ENCODE peak calls at places on chromosomes 5 and 9, in nine cellular contexts. M is endodermal cell, H is cardiac muscle cell, J is ascending aorta, C is upper lobe of right lung, Z is tibial artery, F is Peyer's patch, V is psoas muscle, L is A549. W is an unnamed sample.

GRCh38 chr9:136648746-136649145 is 14.0 kb upstream of the EGFL7 start:
- DNase-seq in H (no peak), M (no peak), F (no peak), V (peak; percentile 81), Z (peak; percentile 75), C (peak; percentile 73), L (no peak), J (no peak), W (no peak)

GRCh38 chr5:96483878-96484277 is 50.8 kb upstream of the PCSK1 start:
- DNase-seq in J (no peak), L (no peak), M (peak; percentile 66), H (peak; percentile 74), F (no peak), Z (no peak), V (no peak), C (no peak), W (no peak)

GRCh38 chr5:77893225-77893860 is 117.2 kb upstream of the TBCA start:
- DNase-seq in M (no peak), J (no peak), H (no peak), C (no peak), L (peak; percentile 83), F (peak; percentile 11), Z (no peak), V (no peak), W (no peak)

GRCh38 chr5:180494510-180495181 is 467 bp downstream of the CNOT6 start:
- DNase-seq in H (peak; percentile 68), M (peak; percentile 67), C (peak; percentile 77), J (no peak), L (peak; percentile 40), F (peak; percentile 69), Z (peak; percentile 74), V (peak; percentile 60), W (peak; percentile 50)

GRCh38 chr5:141811287-141812155 is 66.7 kb downstream of the PCDH1 start:
- DNase-seq in M (peak; percentile 89), C (no peak), L (peak; percentile 62), J (no peak), Z (no peak), V (no peak), F (peak; percentile 50), H (peak; percentile 50), W (peak; percentile 32)

GRCh38 chr9:76704601-76705204 is 59.5 kb upstream of the PCA3 start:
- DNase-seq in F (no peak), J (no peak), H (peak; percentile 82), L (peak; percentile 44), V (no peak), C (no peak), Z (no peak), M (peak; percentile 63), W (no peak)

GRCh38 chr9:78669591-78669990 is 372.7 kb downstream of the PSAT1 start:
- DNase-seq in H (no peak), J (no peak), M (no peak), L (no peak), Z (no peak), C (no peak), F (no peak), V (no peak), W (no peak)

GRCh38 chr9:15299374-15299939 is 7.6 kb downstream of the TTC39B start:
- DNase-seq in F (peak; percentile 64), J (no peak), L (no peak), M (no peak), V (no peak), Z (no peak), H (no peak), C (no peak), W (peak; percentile 88)

GRCh38 chr5:11319851-11320580 is 559.0 kb upstream of the DAP start:
- DNase-seq in C (no peak), M (no peak), F (no peak), V (no peak), H (no peak), L (no peak), J (no peak), Z (no peak), W (no peak)

GRCh38 chr5:139181835-139182452 is 16.2 kb downstream of the SIL1 start:
- DNase-seq in Z (no peak), C (no peak), L (no peak), V (no peak), F (peak; percentile 52), H (no peak), J (no peak), M (no peak), W (no peak)

GRCh38 chr9:95182854-95183563 is 134.5 kb downstream of the FANCC start:
- DNase-seq in J (no peak), L (no peak), F (no peak), C (no peak), V (no peak), Z (no peak), H (peak; percentile 73), M (peak; percentile 84), W (no peak)

GRCh38 chr5:2904956-2905355 is 153.5 kb upstream of the IRX2 start:
- DNase-seq in F (no peak), V (no peak), J (no peak), H (no peak), L (no peak), Z (peak; percentile 34), C (no peak), M (peak; percentile 29), W (no peak)

GRCh38 chr9:113581865-113582697 is 118.6 kb downstream of the RGS3 start:
- DNase-seq in V (peak; percentile 86), Z (peak; percentile 93), M (no peak), H (no peak), J (peak; percentile 59), C (peak; percentile 89), L (no peak), F (peak; percentile 95), W (peak; percentile 57)

DNA sequence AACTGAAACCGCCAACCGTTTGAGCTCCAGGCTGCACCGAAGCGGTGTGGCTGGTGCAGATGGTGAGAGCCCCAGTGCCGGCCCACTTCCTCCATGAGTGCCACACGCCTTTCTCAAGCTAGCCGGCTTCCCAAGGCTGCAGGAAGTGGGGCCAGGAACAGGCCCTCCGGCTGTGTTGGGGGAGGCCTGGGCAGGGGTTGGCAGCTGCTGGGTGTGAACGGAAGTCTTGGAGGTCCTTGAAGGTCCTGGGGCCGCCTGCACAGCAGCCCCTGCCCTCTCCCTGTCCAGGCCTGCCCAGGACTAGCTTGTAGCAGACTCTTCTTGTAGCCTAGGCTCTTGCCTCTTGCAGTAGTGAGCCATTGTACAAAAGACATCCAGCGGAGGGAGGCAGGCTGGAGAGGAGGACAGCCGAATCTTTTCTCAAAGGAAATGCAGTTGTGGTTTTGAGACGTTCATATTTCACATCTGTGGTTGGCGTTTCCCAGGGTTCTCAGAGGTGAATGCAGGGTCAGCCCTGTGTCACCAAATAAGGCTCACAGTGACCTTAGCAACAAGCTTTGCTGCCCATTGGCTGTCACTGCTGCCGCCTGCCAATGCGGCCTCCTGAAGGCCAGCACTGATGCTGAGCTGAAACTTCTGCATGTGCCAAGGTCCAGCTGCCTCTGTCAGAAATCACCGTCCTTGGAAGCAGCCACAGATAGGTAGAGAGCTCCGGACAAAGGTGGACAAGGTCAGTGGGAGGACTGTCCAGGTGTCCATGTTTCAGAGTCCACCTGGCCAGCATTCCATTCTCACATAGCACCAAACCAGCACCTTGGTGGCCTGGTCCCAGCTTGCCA is 23.9 kb downstream of the IRF1 start:
- DNase-seq in C (peak; percentile 78), F (peak; percentile 88), Z (no peak), J (peak; percentile 34), H (no peak), M (no peak), L (no peak), V (no peak), W (peak; percentile 70)
- H3K27ac ChIP-seq in C (peak overlapping the region; percentile 82), F (peak overlapping the region; percentile 91), Z (no peak overlapping the region), J (peak overlapping the region; percentile 29), H (no peak overlapping the region), M (no peak overlapping the region), L (no peak overlapping the region), V (peak overlapping the region; percentile 27), W (peak overlapping the region; percentile 81)

GRCh38 chr9:120662513-120662912 is 51.8 kb downstream of the MEGF9 start:
- DNase-seq in L (no peak), C (no peak), M (no peak), J (no peak), F (no peak), Z (no peak), H (no peak), V (no peak), W (no peak)

GRCh38 chr9:120663380-120663779 is 50.9 kb downstream of the MEGF9 start:
- DNase-seq in Z (no peak), M (no peak), H (no peak), J (no peak), F (no peak), C (no peak), L (no peak), V (no peak), W (no peak)

GRCh38 chr9:120663950-120664349 is 50.3 kb downstream of the MEGF9 start:
- DNase-seq in M (no peak), J (no peak), Z (no peak), V (no peak), L (no peak), F (no peak), H (no peak), C (no peak), W (no peak)

GRCh38 chr9:120668399-120668798 is 45.9 kb downstream of the MEGF9 start:
- DNase-seq in C (no peak), F (no peak), L (no peak), J (no peak), H (no peak), V (no peak), Z (no peak), M (no peak), W (no peak)
- H3K4me1 ChIP-seq in C (peaks cover 19% of the 10 kb centered on the region), F (no peaks in the 10 kb centered on the region), L (peaks cover 34% of the 10 kb centered on the region), J (no peaks in the 10 kb centered on the region), H (no peaks in the 10 kb centered on the region), V (peaks cover 6% of the 10 kb centered on the region), Z (no peaks in the 10 kb centered on the region), M (no peaks in the 10 kb centered on the region), W (no peaks in the 10 kb centered on the region)

GRCh38 chr5:15791859-15792258 is 291.9 kb downstream of the FBXL7 start:
- DNase-seq in F (no peak), Z (no peak), V (no peak), L (no peak), H (no peak), J (no peak), C (no peak), M (no peak), W (no peak)
- H3K4me3 ChIP-seq in F (no peak overlapping the region), Z (no peak overlapping the region), V (no peak overlapping the region), L (no peak overlapping the region), H (no peak overlapping the region), J (no peak overlapping the region), C (no peak overlapping the region), M (no peak overlapping the region), W (no peak overlapping the region)

GRCh38 chr5:80094339-80094738 is 59.2 kb downstream of the THBS4 start:
- DNase-seq in H (no peak), J (no peak), L (no peak), M (no peak), V (no peak), F (no peak), Z (no peak), C (no peak), W (no peak)
- H3K27ac ChIP-seq in H (peak overlapping the region; percentile 88), J (no peak overlapping the region), L (no peak overlapping the region), M (peak overlapping the region; percentile 58), V (no peak overlapping the region), F (no peak overlapping the region), Z (no peak overlapping the region), C (no peak overlapping the region), W (no peak overlapping the region)

DNA sequence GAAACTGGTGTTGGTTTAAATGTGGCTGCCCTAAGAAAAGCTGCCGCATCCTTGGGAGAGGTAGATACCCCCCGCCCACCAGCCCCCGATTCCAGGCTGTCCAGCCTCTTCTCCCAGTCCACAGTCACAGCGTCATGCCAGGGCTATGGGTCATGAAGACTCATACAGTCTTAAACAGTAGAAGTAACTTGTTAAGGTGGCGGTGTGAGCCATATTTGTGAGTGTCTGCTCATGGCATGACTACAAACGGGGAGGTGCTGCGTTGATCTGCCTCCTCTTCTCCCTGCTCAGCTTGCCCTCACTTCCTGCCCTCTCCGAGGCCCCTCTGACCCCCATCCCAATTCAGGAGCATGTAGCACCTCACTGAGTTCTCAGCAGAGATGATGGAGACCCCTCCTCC is 20.8 kb downstream of the FGD3 start:
- DNase-seq in C (peak; percentile 17), J (no peak), L (no peak), F (peak; percentile 43), V (no peak), M (no peak), H (no peak), Z (peak; percentile 19), W (peak; percentile 59)
- H3K4me1 ChIP-seq in C (peaks cover 33% of the 10 kb centered on the region), J (no peaks in the 10 kb centered on the region), L (no peaks in the 10 kb centered on the region), F (no peaks in the 10 kb centered on the region), V (no peaks in the 10 kb centered on the region), M (no peaks in the 10 kb centered on the region), H (no peaks in the 10 kb centered on the region), Z (no peaks in the 10 kb centered on the region), W (peaks cover 96% of the 10 kb centered on the region)

W was measured in CD4-positive, CD25-positive, alpha-beta regulatory T cell.